ENCODE peak calls at places on chromosome 2, in five cellular contexts. H, K, N, L and I are unnamed samples.

GRCh38 chr2:119286661-119287060 is 63.0 kb downstream of the STEAP3 start:
- DNase-seq in H (no peak), K (no peak), N (no peak), L (no peak), I (no peak)

GRCh38 chr2:128612628-128613027 is 294.0 kb upstream of the HS6ST1 start:
- DNase-seq in H (no peak), K (no peak), N (no peak), L (no peak), I (no peak)

GRCh38 chr2:172200495-172201085 is 97.9 kb upstream of the DLX2 start:
- DNase-seq in H (peak; percentile 80), K (no peak), N (no peak), L (no peak), I (peak; percentile 46)

GRCh38 chr2:36572752-36573125 is 25.2 kb downstream of the FEZ2 start:
- DNase-seq in H (no peak), K (no peak), N (no peak), L (no peak), I (peak; percentile 35)

GRCh38 chr2:201575971-201576370 is 67.3 kb downstream of the TMEM237 start:
- DNase-seq in H (no peak), K (no peak), N (no peak), L (no peak), I (no peak)

GRCh38 chr2:105502625-105503334 is 103.9 kb upstream of the FHL2 start:
- DNase-seq in H (no peak), K (no peak), N (no peak), L (no peak), I (no peak)

GRCh38 chr2:207720517-207721187 is 9.2 kb downstream of the CCNYL1 start:
- DNase-seq in H (peak; percentile 94), K (no peak), N (no peak), L (no peak), I (no peak)

GRCh38 chr2:111669928-111670695 is 213.9 kb downstream of the ANAPC1 start:
- DNase-seq in H (no peak), K (no peak), N (no peak), L (no peak), I (no peak)

GRCh38 chr2:172098287-172098649 is 4.4 kb downstream of the DLX2 start:
- DNase-seq in H (no peak), K (no peak), N (no peak), L (no peak), I (no peak)

GRCh38 chr2:78890940-78891339 is 134.6 kb upstream of the REG3G start:
- DNase-seq in H (no peak), K (no peak), N (no peak), L (no peak), I (no peak)

GRCh38 chr2:7972670-7973069 is 709.2 kb upstream of the ID2 start:
- DNase-seq in H (no peak), K (no peak), N (peak; percentile 52), L (no peak), I (no peak)

GRCh38 chr2:162211747-162212146 is 31.5 kb downstream of the FAP start:
- DNase-seq in H (no peak), K (no peak), N (no peak), L (no peak), I (no peak)

GRCh38 chr2:16275131-16275530 is 334.8 kb downstream of the MYCN start:
- DNase-seq in H (no peak), K (no peak), N (no peak), L (no peak), I (no peak)

GRCh38 chr2:95232232-95232631 is 24.9 kb downstream of the ZNF892 start:
- DNase-seq in H (peak; percentile 15), K (no peak), N (no peak), L (no peak), I (no peak)

GRCh38 chr2:100845141-100845991 is 25.4 kb downstream of the NPAS2 start:
- DNase-seq in H (no peak), K (no peak), N (no peak), L (no peak), I (no peak)

GRCh38 chr2:96876036-96876810 is 6.3 kb upstream of the SEMA4C start:
- DNase-seq in H (peak; percentile 31), K (no peak), N (peak; percentile 53), L (no peak), I (peak; percentile 25)

GRCh38 chr2:233938676-233939370 is 21.6 kb downstream of the TRPM8 start:
- DNase-seq in H (no peak), K (no peak), N (no peak), L (no peak), I (no peak)

GRCh38 chr2:227871375-227871788 is at the start of gene DAW1:
- DNase-seq in H (peak; percentile 90), K (peak; percentile 61), N (peak; percentile 68), L (no peak), I (peak; percentile 59)

GRCh38 chr2:43943809-43944452 is 51.9 kb downstream of the LRPPRC start:
- DNase-seq in H (no peak), K (no peak), N (no peak), L (no peak), I (no peak)

GRCh38 chr2:84474176-84474575 is 15.1 kb upstream of the SUCLG1 start:
- DNase-seq in H (peak; percentile 95), K (no peak), N (no peak), L (no peak), I (no peak)

GRCh38 chr2:71190959-71191943 is 35.7 kb downstream of the PAIP2B start:
- DNase-seq in H (peak; percentile 38), K (no peak), N (no peak), L (no peak), I (peak; percentile 11)

GRCh38 chr2:240437181-240437860 is 1.9 kb downstream of the GPC1 start:
- DNase-seq in H (no peak), K (no peak), N (no peak), L (no peak), I (no peak)

GRCh38 chr2:64019083-64019974 is at the start of gene VPS54:
- DNase-seq in H (peak; percentile 64), K (peak; percentile 64), N (peak; percentile 61), L (no peak), I (peak; percentile 74)

GRCh38 chr2:212953170-212953920 is 198.1 kb downstream of the IKZF2 start:
- DNase-seq in H (peak; percentile 27), K (no peak), N (no peak), L (no peak), I (no peak)

GRCh38 chr2:48512586-48512985 is 17.4 kb upstream of the STON1 start:
- DNase-seq in H (no peak), K (no peak), N (no peak), L (no peak), I (no peak)

GRCh38 chr2:119672161-119672862 is 6.7 kb upstream of the TMEM177 start:
- DNase-seq in H (no peak), K (no peak), N (no peak), L (no peak), I (no peak)

GRCh38 chr2:226057914-226058313 is 658.4 kb downstream of the NYAP2 start:
- DNase-seq in H (no peak), K (no peak), N (no peak), L (no peak), I (no peak)

GRCh38 chr2:226063704-226064390 is 664.3 kb downstream of the NYAP2 start:
- DNase-seq in H (no peak), K (no peak), N (no peak), L (no peak), I (peak; percentile 43)

GRCh38 chr2:226057365-226057764 is 657.9 kb downstream of the NYAP2 start:
- DNase-seq in H (no peak), K (no peak), N (no peak), L (no peak), I (no peak)

GRCh38 chr2:226060228-226060627 is 660.7 kb downstream of the NYAP2 start:
- DNase-seq in H (no peak), K (no peak), N (no peak), L (no peak), I (no peak)
- H2AK5ac ChIP-seq in H (no peak overlapping the region), K (no peak overlapping the region), N (no peak overlapping the region), L (no peak overlapping the region), I (no peak overlapping the region)

GRCh38 chr2:135798275-135798705 is 38.7 kb downstream of the LCT start:
- DNase-seq in H (no peak), K (no peak), N (no peak), L (no peak), I (no peak)

GRCh38 chr2:135800513-135801460 is 36.2 kb downstream of the LCT start:
- DNase-seq in H (no peak), K (no peak), N (no peak), L (no peak), I (no peak)

GRCh38 chr2:135799738-135800137 is 37.2 kb downstream of the LCT start:
- DNase-seq in H (no peak), K (no peak), N (no peak), L (no peak), I (no peak)

GRCh38 chr2:135797497-135798274 is 39.3 kb downstream of the LCT start:
- DNase-seq in H (peak; percentile 87), K (peak; percentile 66), N (peak; percentile 89), L (peak; percentile 41), I (peak; percentile 80)

GRCh38 chr2:135798762-135799161 is 38.2 kb downstream of the LCT start:
- DNase-seq in H (no peak), K (no peak), N (no peak), L (no peak), I (no peak)
- H2BK12ac ChIP-seq in H (no peak overlapping the region), K (no peak overlapping the region), N (no peak overlapping the region), L (peak overlapping the region; percentile 19), I (no peak overlapping the region)

DNA sequence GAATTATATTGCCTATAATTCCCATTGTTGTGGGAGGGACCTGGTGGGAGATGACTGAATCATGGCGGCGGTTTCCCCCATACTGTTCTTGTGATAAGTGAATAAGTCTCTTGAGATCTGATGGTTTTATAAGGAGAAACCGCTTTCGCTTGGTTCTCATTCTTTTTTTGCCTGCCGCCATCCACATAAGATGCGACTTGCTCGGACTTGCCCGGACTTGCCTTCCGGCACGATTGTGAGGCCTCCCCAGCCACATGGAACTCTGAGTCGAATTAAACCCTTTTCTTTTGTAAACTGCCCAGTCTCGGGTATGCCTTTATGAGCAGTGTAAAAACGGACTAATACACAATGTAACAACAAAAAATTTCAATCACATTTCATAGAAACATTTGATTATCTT is 115.8 kb downstream of the C2orf74 start:
- DNase-seq in H (peak; percentile 28), K (no peak), N (peak; percentile 41), L (no peak), I (no peak)
- H3K27ac ChIP-seq in H (no peak overlapping the region), K (no peak overlapping the region), N (no peak overlapping the region), L (peak overlapping the region; percentile 68), I (no peak overlapping the region)

DNA sequence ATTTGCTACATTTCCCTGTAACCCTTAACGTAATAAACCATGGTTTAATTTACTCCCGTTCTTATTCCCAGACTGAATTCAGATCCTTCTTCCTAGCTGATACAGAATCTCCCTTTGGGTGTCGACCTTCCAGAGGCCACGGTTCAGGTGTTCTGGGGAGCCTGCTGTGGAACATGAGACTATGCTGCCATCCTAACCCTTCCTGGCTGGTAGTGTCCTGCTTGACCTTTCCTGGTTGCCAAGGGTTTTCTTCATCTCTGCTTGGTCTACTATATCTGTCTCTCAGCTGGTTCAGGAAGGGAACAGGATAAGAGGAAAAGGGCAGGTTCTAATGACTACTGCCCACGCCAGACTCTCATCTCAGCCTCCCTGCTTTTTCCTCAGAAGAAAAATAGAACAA is 36.5 kb downstream of the STAT1 start:
- DNase-seq in H (no peak), K (no peak), N (no peak), L (no peak), I (no peak)
- H2AK5ac ChIP-seq in H (no peak overlapping the region), K (no peak overlapping the region), N (no peak overlapping the region), L (no peak overlapping the region), I (no peak overlapping the region)

GRCh38 chr2:210477496-210477895 is 937 bp upstream of the LANCL1 start:
- DNase-seq in H (no peak), K (no peak), N (peak; percentile 56), L (no peak), I (peak; percentile 79)
- H2BK12ac ChIP-seq in H (no peak overlapping the region), K (no peak overlapping the region), N (no peak overlapping the region), L (no peak overlapping the region), I (no peak overlapping the region)

GRCh38 chr2:149329068-149329467 is 1.3 kb upstream of the LYPD6 start:
- DNase-seq in H (no peak), K (no peak), N (peak; percentile 41), L (no peak), I (no peak)
- H3K27ac ChIP-seq in H (peak overlapping the region; percentile 97), K (no peak overlapping the region), N (no peak overlapping the region), L (no peak overlapping the region), I (no peak overlapping the region)